ENCODE peak calls at places on chromosomes 16 and 17, in six cellular contexts. One of them, this sample, is unnamed. For H3F3A, the result is how much of the 10 kb centered on the place peaks cover.

GRCh38 chr17:50262001-50262794 is 12.1 kb upstream of the TMEM92 start:
- DNase-seq in MM.1S: no peak
- DNase-seq in GM23248: no peak
- DNase-seq in SK-N-SH: no peak
- DNase-seq in GM23338: no peak
- DNase-seq in PC-3: no peak
- DNase-seq in this sample: no peak

GRCh38 chr16:57950382-57950781 is 20.5 kb downstream of the CNGB1 start:
- DNase-seq in GM23248: no peak
- DNase-seq in PC-3: no peak
- DNase-seq in MM.1S: no peak
- DNase-seq in GM23338: no peak
- DNase-seq in SK-N-SH: no peak
- DNase-seq in this sample: no peak

GRCh38 chr17:61479493-61480413 is 27.5 kb downstream of the TBX4 start:
- DNase-seq in PC-3: no peak
- DNase-seq in SK-N-SH: no peak
- DNase-seq in MM.1S: no peak
- DNase-seq in GM23248: no peak
- DNase-seq in GM23338: no peak
- DNase-seq in this sample: no peak

GRCh38 chr16:49492090-49492801 is 118.6 kb downstream of the C16orf78 start:
- DNase-seq in MM.1S: peak
- DNase-seq in PC-3: peak
- DNase-seq in GM23338: peak
- DNase-seq in GM23248: peak
- DNase-seq in SK-N-SH: peak
- DNase-seq in this sample: peak

GRCh38 chr17:68771867-68772515 is 170.8 kb upstream of the FAM20A start:
- DNase-seq in PC-3: peak
- DNase-seq in SK-N-SH: peak
- DNase-seq in GM23248: peak
- DNase-seq in GM23338: peak
- DNase-seq in MM.1S: peak
- DNase-seq in this sample: peak

GRCh38 chr17:40345161-40346034 is 19.1 kb downstream of the GJD3 start:
- DNase-seq in PC-3: peak
- DNase-seq in GM23248: peak
- DNase-seq in GM23338: peak
- DNase-seq in SK-N-SH: peak
- DNase-seq in MM.1S: no peak
- DNase-seq in this sample: peak

GRCh38 chr16:56259425-56259779 is 68.1 kb downstream of the GNAO1 start:
- DNase-seq in GM23338: no peak
- DNase-seq in PC-3: no peak
- DNase-seq in GM23248: no peak
- DNase-seq in SK-N-SH: no peak
- DNase-seq in MM.1S: no peak
- DNase-seq in this sample: no peak

GRCh38 chr17:29138184-29138955 is 41.8 kb downstream of the MYO18A start:
- DNase-seq in PC-3: peak
- DNase-seq in MM.1S: peak
- DNase-seq in GM23248: peak
- DNase-seq in SK-N-SH: no peak
- DNase-seq in GM23338: no peak
- DNase-seq in this sample: no peak

GRCh38 chr16:4358831-4359561 is 7.9 kb upstream of the PAM16 start:
- DNase-seq in SK-N-SH: peak
- DNase-seq in GM23338: peak
- DNase-seq in PC-3: peak
- DNase-seq in GM23248: peak
- DNase-seq in MM.1S: no peak
- DNase-seq in this sample: peak

GRCh38 chr16:56675685-56676210 is 6.1 kb downstream of the MT1H start:
- DNase-seq in PC-3: no peak
- DNase-seq in SK-N-SH: no peak
- DNase-seq in MM.1S: no peak
- DNase-seq in GM23338: peak
- DNase-seq in GM23248: no peak
- DNase-seq in this sample: no peak

GRCh38 chr17:77792626-77793025 is 165.9 kb upstream of the TNRC6C start:
- DNase-seq in MM.1S: no peak
- DNase-seq in PC-3: no peak
- DNase-seq in GM23338: no peak
- DNase-seq in SK-N-SH: peak
- DNase-seq in GM23248: no peak
- DNase-seq in this sample: no peak

GRCh38 chr17:42850964-42851363 is at the start of gene AOC3:
- DNase-seq in MM.1S: no peak
- DNase-seq in GM23248: no peak
- DNase-seq in SK-N-SH: no peak
- DNase-seq in PC-3: no peak
- DNase-seq in GM23338: peak
- DNase-seq in this sample: no peak

GRCh38 chr16:50692999-50693781 is at the start of gene NOD2:
- DNase-seq in MM.1S: peak
- DNase-seq in GM23248: peak
- DNase-seq in GM23338: peak
- DNase-seq in PC-3: no peak
- DNase-seq in SK-N-SH: peak
- DNase-seq in this sample: peak

GRCh38 chr17:16328997-16329396 is 24.3 kb downstream of the CENPV start:
- DNase-seq in PC-3: peak
- DNase-seq in SK-N-SH: no peak
- DNase-seq in GM23248: peak
- DNase-seq in MM.1S: no peak
- DNase-seq in GM23338: peak
- DNase-seq in this sample: peak

GRCh38 chr17:44376124-44376523 is 12.5 kb upstream of the FAM171A2 start:
- DNase-seq in GM23338: peak
- DNase-seq in MM.1S: no peak
- DNase-seq in PC-3: peak
- DNase-seq in SK-N-SH: peak
- DNase-seq in GM23248: peak
- DNase-seq in this sample: peak

GRCh38 chr17:46092996-46093395 is 93.9 kb downstream of the STH start:
- DNase-seq in PC-3: no peak
- DNase-seq in MM.1S: no peak
- DNase-seq in GM23338: no peak
- DNase-seq in GM23248: peak
- DNase-seq in SK-N-SH: no peak
- DNase-seq in this sample: no peak

GRCh38 chr16:58464047-58464915 is 35.7 kb upstream of the NDRG4 start:
- DNase-seq in SK-N-SH: peak
- DNase-seq in GM23248: peak
- DNase-seq in PC-3: peak
- DNase-seq in GM23338: peak
- DNase-seq in MM.1S: no peak
- DNase-seq in this sample: peak

GRCh38 chr17:40329981-40330794 is 21.2 kb downstream of the RARA start:
- DNase-seq in MM.1S: no peak
- DNase-seq in GM23338: no peak
- DNase-seq in GM23248: peak
- DNase-seq in PC-3: no peak
- DNase-seq in SK-N-SH: peak
- DNase-seq in this sample: no peak

GRCh38 chr17:76048711-76049110 is 21.6 kb upstream of the EVPL start:
- DNase-seq in GM23338: peak
- DNase-seq in GM23248: peak
- DNase-seq in SK-N-SH: no peak
- DNase-seq in PC-3: peak
- DNase-seq in MM.1S: no peak
- DNase-seq in this sample: no peak

GRCh38 chr17:17809527-17810373 is 27.0 kb downstream of the SREBF1 start:
- DNase-seq in SK-N-SH: peak
- DNase-seq in PC-3: no peak
- DNase-seq in MM.1S: no peak
- DNase-seq in GM23248: peak
- DNase-seq in GM23338: peak
- DNase-seq in this sample: peak

GRCh38 chr17:50114849-50115357 is 15.1 kb downstream of the SAMD14 start:
- DNase-seq in GM23338: peak
- DNase-seq in GM23248: peak
- DNase-seq in MM.1S: peak
- DNase-seq in SK-N-SH: peak
- DNase-seq in PC-3: peak
- DNase-seq in this sample: peak

GRCh38 chr16:83336630-83337029 is 471.1 kb upstream of the HSBP1 start:
- DNase-seq in GM23248: peak
- DNase-seq in GM23338: no peak
- DNase-seq in PC-3: no peak
- DNase-seq in SK-N-SH: no peak
- DNase-seq in MM.1S: no peak
- DNase-seq in this sample: no peak

GRCh38 chr17:29918922-29919856 is 10.8 kb downstream of the SSH2 start:
- DNase-seq in MM.1S: no peak
- DNase-seq in GM23338: no peak
- DNase-seq in GM23248: peak
- DNase-seq in SK-N-SH: no peak
- DNase-seq in PC-3: peak
- DNase-seq in this sample: no peak

GRCh38 chr16:78720416-78720815 is 621.0 kb downstream of the WWOX start:
- DNase-seq in MM.1S: no peak
- DNase-seq in GM23248: no peak
- DNase-seq in SK-N-SH: no peak
- DNase-seq in PC-3: no peak
- DNase-seq in GM23338: no peak
- DNase-seq in this sample: no peak

GRCh38 chr16:88320947-88321634 is 61.7 kb upstream of the ZNF469 start:
- DNase-seq in MM.1S: no peak
- DNase-seq in PC-3: peak
- DNase-seq in SK-N-SH: no peak
- DNase-seq in GM23338: no peak
- DNase-seq in GM23248: no peak
- DNase-seq in this sample: no peak

GRCh38 chr17:1577186-1577585 is 14.6 kb upstream of the PITPNA start:
- DNase-seq in GM23338: peak
- DNase-seq in SK-N-SH: no peak
- DNase-seq in GM23248: peak
- DNase-seq in MM.1S: no peak
- DNase-seq in PC-3: peak
- DNase-seq in this sample: no peak

GRCh38 chr16:50160495-50161164 is 7.5 kb downstream of the TENT4B start:
- DNase-seq in SK-N-SH: no peak
- DNase-seq in PC-3: no peak
- DNase-seq in MM.1S: no peak
- DNase-seq in GM23338: no peak
- DNase-seq in GM23248: peak
- DNase-seq in this sample: no peak

DNA sequence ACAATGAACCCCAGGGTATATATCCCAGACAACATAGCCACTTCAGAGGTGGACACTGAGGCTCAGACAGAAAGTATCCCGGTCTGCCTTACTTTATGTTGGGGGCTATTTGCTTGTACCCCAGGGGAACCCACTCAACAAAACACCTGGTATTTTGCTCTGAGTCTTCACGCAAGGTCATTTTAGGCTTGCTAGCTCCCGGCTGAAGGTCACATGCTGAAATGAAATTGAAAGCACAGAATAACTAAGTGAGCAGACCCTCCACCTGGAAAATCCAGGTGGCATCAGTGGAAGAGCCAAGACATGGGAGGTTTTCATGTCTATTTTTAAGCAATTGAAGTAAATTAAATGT is 4.1 kb upstream of the KDM8 start:
- DNase-seq in GM23338: no peak
- DNase-seq in MM.1S: peak
- DNase-seq in GM23248: no peak
- DNase-seq in PC-3: no peak
- DNase-seq in SK-N-SH: no peak
- DNase-seq in this sample: no peak
- H3K27ac ChIP-seq in GM23338: no peak
- H3K27ac ChIP-seq in MM.1S: peak
- H3K27ac ChIP-seq in GM23248: no peak
- H3K27ac ChIP-seq in PC-3: no peak
- H3K27ac ChIP-seq in SK-N-SH: no peak
- H3K27ac ChIP-seq in this sample: no peak

GRCh38 chr16:23511731-23512130 is 1.4 kb upstream of the GGA2 start:
- DNase-seq in GM23338: no peak
- DNase-seq in GM23248: no peak
- DNase-seq in PC-3: no peak
- DNase-seq in SK-N-SH: no peak
- DNase-seq in MM.1S: no peak
- DNase-seq in this sample: no peak

GRCh38 chr16:23510154-23510914 is at the start of gene GGA2:
- DNase-seq in GM23338: peak
- DNase-seq in GM23248: peak
- DNase-seq in MM.1S: peak
- DNase-seq in SK-N-SH: peak
- DNase-seq in PC-3: peak
- DNase-seq in this sample: peak

GRCh38 chr16:23508589-23509440 is 1.5 kb downstream of the GGA2 start:
- DNase-seq in GM23338: peak
- DNase-seq in SK-N-SH: no peak
- DNase-seq in GM23248: peak
- DNase-seq in MM.1S: no peak
- DNase-seq in PC-3: peak
- DNase-seq in this sample: peak

GRCh38 chr16:23509441-23509754 is 896 bp downstream of the GGA2 start:
- DNase-seq in MM.1S: no peak
- DNase-seq in SK-N-SH: no peak
- DNase-seq in GM23248: no peak
- DNase-seq in GM23338: no peak
- DNase-seq in PC-3: no peak
- DNase-seq in this sample: no peak

DNA sequence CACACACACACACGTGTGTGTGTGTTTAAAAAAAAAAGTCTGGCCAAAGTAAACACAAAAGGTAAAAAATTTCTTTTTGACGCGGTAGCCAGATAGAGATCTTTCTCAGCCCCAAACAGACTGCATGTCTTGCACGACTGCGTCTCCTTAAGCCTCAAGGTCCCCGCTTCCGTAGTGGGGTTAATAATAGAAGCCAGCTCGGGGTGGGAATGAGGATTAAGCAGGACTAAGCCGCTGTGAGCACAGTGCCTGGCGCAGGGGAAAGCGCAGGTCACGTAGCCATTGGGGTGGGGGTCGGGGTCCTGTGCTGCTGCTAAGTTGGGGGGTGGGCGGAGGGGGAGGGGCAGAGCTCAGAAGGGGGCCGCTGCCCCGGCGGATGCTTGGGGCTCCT is 536 bp downstream of the GGA2 start:
- DNase-seq in SK-N-SH: no peak
- DNase-seq in GM23338: peak
- DNase-seq in MM.1S: peak
- DNase-seq in GM23248: peak
- DNase-seq in PC-3: peak
- DNase-seq in this sample: peak
- H3F3A ChIP-seq in SK-N-SH: under half
- H3F3A ChIP-seq in GM23338: under half
- H3F3A ChIP-seq in MM.1S: under half
- H3F3A ChIP-seq in GM23248: under half
- H3F3A ChIP-seq in PC-3: under half
- H3F3A ChIP-seq in this sample: under half

GRCh38 chr16:19232988-19233387 is 52.5 kb upstream of the CLEC19A start:
- DNase-seq in MM.1S: no peak
- DNase-seq in GM23338: no peak
- DNase-seq in GM23248: no peak
- DNase-seq in SK-N-SH: peak
- DNase-seq in PC-3: no peak
- DNase-seq in this sample: no peak
- TF ChIP-seq EZH2phosphoT487 in MM.1S: no peak
- TF ChIP-seq EZH2phosphoT487 in GM23338: no peak
- TF ChIP-seq EZH2phosphoT487 in GM23248: no peak
- TF ChIP-seq EZH2phosphoT487 in SK-N-SH: no peak
- TF ChIP-seq EZH2phosphoT487 in PC-3: no peak
- TF ChIP-seq EZH2phosphoT487 in this sample: no peak

GRCh38 chr17:81615401-81615930 is 21.4 kb downstream of the NPLOC4 start:
- DNase-seq in GM23248: no peak
- DNase-seq in GM23338: no peak
- DNase-seq in MM.1S: no peak
- DNase-seq in PC-3: no peak
- DNase-seq in SK-N-SH: no peak
- DNase-seq in this sample: no peak
- H3K27ac ChIP-seq in GM23248: peak
- H3K27ac ChIP-seq in GM23338: no peak
- H3K27ac ChIP-seq in MM.1S: no peak
- H3K27ac ChIP-seq in PC-3: no peak
- H3K27ac ChIP-seq in SK-N-SH: no peak
- H3K27ac ChIP-seq in this sample: no peak

This sample was measured in neural progenitor cell.